ENCODE peak calls at places on chromosomes 3 and 15, in six cellular contexts. Q, K, F, H, U and J are unnamed samples.

GRCh38 chr3:82474711-82475110 is 713.3 kb upstream of the GBE1 start:
- DNase-seq in Q (no peak), K (no peak), F (no peak), H (no peak), U (no peak), J (no peak)

GRCh38 chr3:149342413-149343340 is 9.2 kb upstream of the TM4SF18 start:
- DNase-seq in Q (no peak), K (peak), F (no peak), H (no peak), U (no peak), J (no peak)

GRCh38 chr3:129618901-129619671 is 12.6 kb upstream of the PLXND1 start:
- DNase-seq in Q (no peak), K (no peak), F (no peak), H (peak), U (no peak), J (peak)

GRCh38 chr3:87233805-87234204 is 6.7 kb downstream of the CHMP2B start:
- DNase-seq in Q (no peak), K (no peak), F (no peak), H (no peak), U (no peak), J (no peak)

GRCh38 chr3:13507791-13508339 is 27.8 kb downstream of the HDAC11 start:
- DNase-seq in Q (no peak), K (no peak), F (no peak), H (peak), U (no peak), J (peak)

GRCh38 chr3:38853021-38853420 is 37.0 kb upstream of the SCN10A start:
- DNase-seq in Q (no peak), K (no peak), F (no peak), H (no peak), U (no peak), J (no peak)

GRCh38 chr15:85785887-85786777 is 8.6 kb downstream of the KLHL25 start:
- DNase-seq in Q (no peak), K (no peak), F (no peak), H (peak), U (no peak), J (no peak)

GRCh38 chr3:16864610-16865313 is 20.0 kb upstream of the PLCL2 start:
- DNase-seq in Q (no peak), K (peak), F (no peak), H (no peak), U (no peak), J (no peak)

GRCh38 chr3:23055733-23056376 is 147.3 kb upstream of the UBE2E2 start:
- DNase-seq in Q (no peak), K (peak), F (no peak), H (no peak), U (no peak), J (no peak)

GRCh38 chr3:4512895-4513616 is 19.9 kb downstream of the ITPR1 start:
- DNase-seq in Q (no peak), K (no peak), F (no peak), H (no peak), U (no peak), J (no peak)

GRCh38 chr3:19644405-19644804 is 289.6 kb downstream of the EFHB start:
- DNase-seq in Q (no peak), K (no peak), F (peak), H (no peak), U (no peak), J (no peak)

GRCh38 chr3:29759021-29759359 is 478.1 kb downstream of the RBMS3 start:
- DNase-seq in Q (peak), K (peak), F (no peak), H (no peak), U (no peak), J (no peak)

GRCh38 chr15:48086582-48086981 is 34.2 kb upstream of the SLC24A5 start:
- DNase-seq in Q (no peak), K (no peak), F (no peak), H (no peak), U (no peak), J (no peak)

GRCh38 chr15:75389791-75390382 is 21.5 kb upstream of the MAN2C1 start:
- DNase-seq in Q (no peak), K (no peak), F (no peak), H (no peak), U (no peak), J (no peak)

GRCh38 chr15:29822685-29823459 is 604 bp upstream of the TJP1 start:
- DNase-seq in Q (no peak), K (no peak), F (no peak), H (peak), U (no peak), J (peak)

GRCh38 chr15:76576526-76577279 is 240.1 kb downstream of the ISL2 start:
- DNase-seq in Q (peak), K (no peak), F (no peak), H (peak), U (no peak), J (peak)

GRCh38 chr15:97909291-97909891 is 51.1 kb upstream of the ARRDC4 start:
- DNase-seq in Q (peak), K (peak), F (peak), H (peak), U (peak), J (peak)

GRCh38 chr15:39209548-39210211 is 371.2 kb upstream of the THBS1 start:
- DNase-seq in Q (no peak), K (no peak), F (no peak), H (no peak), U (no peak), J (no peak)

GRCh38 chr3:52022323-52023100 is 26.8 kb upstream of the RPL29 start:
- DNase-seq in Q (no peak), K (no peak), F (no peak), H (no peak), U (no peak), J (no peak)

GRCh38 chr15:85751731-85752421 is 42.8 kb downstream of the KLHL25 start:
- DNase-seq in Q (no peak), K (no peak), F (no peak), H (no peak), U (peak), J (no peak)

GRCh38 chr3:72896996-72897757 is 9.3 kb downstream of the GXYLT2 start:
- DNase-seq in Q (no peak), K (peak), F (no peak), H (no peak), U (no peak), J (no peak)

GRCh38 chr3:5245927-5246326 is 58.4 kb downstream of the EDEM1 start:
- DNase-seq in Q (no peak), K (no peak), F (peak), H (no peak), U (no peak), J (no peak)

GRCh38 chr3:196662033-196662432 is 22.5 kb downstream of the NRROS start:
- DNase-seq in Q (no peak), K (no peak), F (no peak), H (no peak), U (no peak), J (no peak)

GRCh38 chr3:149010504-149010951 is 19.2 kb downstream of the GYG1 start:
- DNase-seq in Q (no peak), K (no peak), F (no peak), H (no peak), U (no peak), J (no peak)

GRCh38 chr15:44775923-44776322 is 39.6 kb downstream of the TRIM69 start:
- DNase-seq in Q (no peak), K (no peak), F (peak), H (no peak), U (no peak), J (no peak)

GRCh38 chr3:189529889-189530288 is 101.3 kb upstream of the TP63 start:
- DNase-seq in Q (no peak), K (no peak), F (no peak), H (no peak), U (no peak), J (no peak)

GRCh38 chr3:134361162-134361831 is 12.9 kb downstream of the AMOTL2 start:
- DNase-seq in Q (no peak), K (no peak), F (no peak), H (no peak), U (no peak), J (peak)

GRCh38 chr3:158568784-158569183 is 2.2 kb upstream of the MLF1 start:
- DNase-seq in Q (no peak), K (no peak), F (no peak), H (no peak), U (no peak), J (no peak)

GRCh38 chr3:52084954-52085730 is 28.8 kb upstream of the DUSP7 start:
- DNase-seq in Q (no peak), K (no peak), F (peak), H (no peak), U (no peak), J (peak)

GRCh38 chr15:62739082-62739481 is 303.5 kb upstream of the TPM1 start:
- DNase-seq in Q (no peak), K (no peak), F (no peak), H (no peak), U (no peak), J (no peak)

GRCh38 chr15:78110096-78110495 is 17.7 kb downstream of the SH2D7 start:
- DNase-seq in Q (no peak), K (no peak), F (no peak), H (peak), U (no peak), J (no peak)

GRCh38 chr3:171838218-171838720 is 4.9 kb upstream of the TMEM212 start:
- DNase-seq in Q (peak), K (no peak), F (no peak), H (no peak), U (peak), J (no peak)

GRCh38 chr3:21170964-21171363 is 580.0 kb downstream of the ZNF385D start:
- DNase-seq in Q (no peak), K (no peak), F (peak), H (no peak), U (peak), J (no peak)

GRCh38 chr15:69446947-69447346 is 5.7 kb upstream of the RPLP1 start:
- DNase-seq in Q (no peak), K (no peak), F (no peak), H (no peak), U (no peak), J (no peak)

GRCh38 chr3:57093489-57093888 is 33.0 kb downstream of the SPATA12 start:
- DNase-seq in Q (no peak), K (no peak), F (peak), H (no peak), U (no peak), J (no peak)
- TF ChIP-seq CTCF in Q (no peak), K (no peak), F (peak), H (no peak), U (no peak), J (no peak)

DNA sequence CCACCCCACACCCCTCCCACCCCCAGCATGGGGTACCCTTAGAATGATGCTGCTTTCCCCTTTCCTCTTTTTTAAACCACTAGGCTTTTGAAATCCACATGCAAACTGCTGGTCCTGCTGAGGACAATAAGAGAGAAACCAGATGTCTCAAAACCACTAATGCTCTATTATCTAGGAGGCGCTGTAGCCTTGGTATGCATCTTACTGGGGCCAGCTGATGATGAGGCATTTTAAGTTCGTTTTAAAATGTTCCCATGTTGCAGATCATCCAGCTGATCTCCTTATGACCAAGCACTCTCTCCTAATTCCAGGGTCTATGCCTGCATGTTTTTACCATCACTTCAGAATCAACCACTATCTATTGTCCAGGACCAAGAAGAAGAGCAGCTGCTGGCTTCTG is 1.3 kb downstream of the NME9 start:
- DNase-seq in Q (no peak), K (no peak), F (peak), H (no peak), U (no peak), J (no peak)
- TF ChIP-seq CTCF in Q (no peak), K (peak), F (peak), H (no peak), U (no peak), J (no peak)

GRCh38 chr3:42569743-42570142 is 12.0 kb downstream of the SEC22C start:
- DNase-seq in Q (no peak), K (no peak), F (no peak), H (no peak), U (no peak), J (no peak)

GRCh38 chr3:42578054-42578453 is 3.7 kb downstream of the SEC22C start:
- DNase-seq in Q (no peak), K (no peak), F (no peak), H (no peak), U (no peak), J (no peak)

GRCh38 chr3:42575137-42575741 is 6.5 kb downstream of the SEC22C start:
- DNase-seq in Q (no peak), K (no peak), F (no peak), H (no peak), U (no peak), J (no peak)

GRCh38 chr3:42572278-42572677 is 9.5 kb downstream of the SEC22C start:
- DNase-seq in Q (peak), K (no peak), F (peak), H (peak), U (peak), J (no peak)
- TF ChIP-seq CTCF in Q (no peak), K (peak), F (peak), H (peak), U (peak), J (peak)

GRCh38 chr15:72342385-72342784 is 22.4 kb upstream of the CELF6 start:
- DNase-seq in Q (no peak), K (no peak), F (peak), H (no peak), U (no peak), J (no peak)
- TF ChIP-seq CTCF in Q (peak), K (peak), F (peak), H (peak), U (peak), J (peak)

GRCh38 chr15:57079907-57080750 is 161.7 kb downstream of the TCF12 start:
- DNase-seq in Q (no peak), K (no peak), F (peak), H (no peak), U (no peak), J (no peak)
- TF ChIP-seq CTCF in Q (no peak), K (no peak), F (peak), H (no peak), U (no peak), J (no peak)

DNA sequence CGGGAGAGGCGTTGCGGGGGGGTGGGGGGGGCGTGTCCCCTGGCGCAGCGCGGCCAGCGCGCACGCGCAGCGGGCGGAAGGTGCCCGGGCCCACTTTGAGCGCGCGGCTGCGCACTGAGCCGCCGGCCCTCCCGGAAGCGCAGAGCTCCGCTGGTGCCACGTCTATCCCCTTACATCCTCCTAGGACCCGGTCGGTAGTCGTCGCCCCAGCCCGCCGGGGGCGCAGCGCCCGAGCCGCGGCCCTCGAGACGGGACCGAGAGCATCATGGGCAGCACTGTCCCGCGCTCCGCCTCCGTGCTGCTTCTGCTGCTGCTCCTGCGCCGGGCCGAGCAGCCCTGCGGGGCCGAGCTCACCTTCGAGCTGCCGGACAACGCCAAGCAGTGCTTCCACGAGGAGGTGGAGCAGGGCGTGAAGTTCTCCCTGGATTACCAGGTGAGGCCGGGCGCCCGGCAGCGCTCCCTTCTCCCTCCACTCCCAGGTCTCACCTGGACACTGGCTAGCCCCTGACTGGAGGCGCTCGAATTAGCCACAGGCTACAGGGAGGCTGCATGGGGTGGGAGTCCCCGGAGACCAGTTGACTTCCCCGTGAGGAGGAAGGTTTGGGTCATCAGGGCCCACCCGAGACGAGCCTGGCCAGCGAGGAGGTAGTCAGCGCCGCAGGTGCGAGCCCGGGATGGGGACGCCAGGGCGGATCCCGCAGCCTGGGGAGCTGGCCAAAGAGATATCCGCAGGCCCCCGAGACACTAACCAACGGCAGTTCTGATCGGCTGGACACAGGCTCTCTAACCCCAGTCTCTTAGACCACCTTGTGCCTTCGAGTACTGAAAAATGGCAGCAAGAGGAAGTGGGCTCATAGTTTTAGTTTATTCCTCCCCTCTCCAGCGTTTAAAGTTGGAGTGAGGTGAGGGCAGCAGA is at the start of gene TMED3:
- DNase-seq in Q (peak), K (peak), F (peak), H (peak), U (peak), J (peak)
- TF ChIP-seq CTCF in Q (no peak), K (no peak), F (peak), H (no peak), U (peak), J (peak)

GRCh38 chr15:83065431-83065830 is 1.6 kb downstream of the BTBD1 start:
- DNase-seq in Q (no peak), K (no peak), F (peak), H (no peak), U (no peak), J (no peak)

GRCh38 chr15:83066034-83066760 is 855 bp downstream of the BTBD1 start:
- DNase-seq in Q (no peak), K (no peak), F (peak), H (peak), U (no peak), J (no peak)

GRCh38 chr15:83067638-83067962 is 548 bp upstream of the BTBD1 start:
- DNase-seq in Q (no peak), K (no peak), F (no peak), H (no peak), U (no peak), J (no peak)

GRCh38 chr15:83066761-83067637 is at the start of gene BTBD1:
- DNase-seq in Q (peak), K (peak), F (peak), H (peak), U (peak), J (peak)

GRCh38 chr15:83068054-83068453 is 1.0 kb upstream of the BTBD1 start:
- DNase-seq in Q (no peak), K (no peak), F (peak), H (no peak), U (no peak), J (no peak)
- TF ChIP-seq CTCF in Q (no peak), K (no peak), F (no peak), H (no peak), U (no peak), J (no peak)